ENCODE peak calls at places on chromosome 3, in nine cellular contexts. A is kidney epithelial cell; O is endothelial cell; E is CD8-positive, alpha-beta T cell; G is mesothelial cell of epicardium; N is cardiac fibroblast; V is GM12865; I is colonic mucosa; W is retinal pigment epithelial cell. H is an unnamed sample.

GRCh38 chr3:135229018-135229495 is 434.0 kb downstream of the EPHB1 start:
- DNase-seq in V (no peak), N (no peak), G (no peak), I (no peak), O (no peak), A (no peak), W (peak; percentile 4), E (no peak), H (no peak)

GRCh38 chr3:45635475-45636256 is 41.1 kb downstream of the LIMD1 start:
- DNase-seq in A (peak; percentile 71), I (no peak), O (no peak), V (no peak), W (no peak), N (peak; percentile 93), G (no peak), E (no peak), H (no peak)

GRCh38 chr3:43872301-43872700 is 181.6 kb downstream of the ABHD5 start:
- DNase-seq in V (no peak), A (peak; percentile 74), G (no peak), I (no peak), O (no peak), W (no peak), N (peak; percentile 97), E (no peak), H (no peak)

GRCh38 chr3:149269687-149270086 is 48.1 kb upstream of the CP start:
- DNase-seq in A (no peak), W (no peak), G (no peak), E (no peak), O (no peak), N (no peak), V (no peak), I (no peak), H (no peak)

GRCh38 chr3:4994144-4994730 is 15.0 kb downstream of the BHLHE40 start:
- DNase-seq in N (peak; percentile 88), V (no peak), G (no peak), I (peak; percentile 11), E (no peak), O (no peak), W (no peak), A (no peak), H (no peak)

GRCh38 chr3:144564011-144564410 is 592.4 kb downstream of the DIPK2A start:
- DNase-seq in O (no peak), E (no peak), V (no peak), G (no peak), W (no peak), N (no peak), A (no peak), I (no peak), H (no peak)

GRCh38 chr3:193704431-193704830 is 111.4 kb downstream of the OPA1 start:
- DNase-seq in E (no peak), A (no peak), N (no peak), V (no peak), G (no peak), I (no peak), O (peak; percentile 12), W (no peak), H (no peak)

GRCh38 chr3:56269755-56270154 is 198.5 kb downstream of the ERC2 start:
- DNase-seq in N (peak; percentile 43), O (no peak), W (no peak), E (no peak), I (no peak), A (no peak), G (no peak), V (no peak), H (no peak)

GRCh38 chr3:71423151-71423906 is 160.2 kb downstream of the FOXP1 start:
- DNase-seq in E (no peak), V (no peak), I (peak; percentile 49), N (peak; percentile 43), A (no peak), G (no peak), W (no peak), O (no peak), H (no peak)

GRCh38 chr3:59820352-59820934 is 770.6 kb upstream of the CFAP20DC start:
- DNase-seq in I (no peak), G (no peak), E (no peak), N (peak; percentile 77), A (no peak), O (no peak), W (no peak), V (no peak), H (no peak)

GRCh38 chr3:106566277-106566676 is 697.5 kb upstream of the CBLB start:
- DNase-seq in O (no peak), I (no peak), N (peak; percentile 41), A (no peak), G (no peak), E (no peak), V (peak; percentile 86), W (no peak), H (no peak)

GRCh38 chr3:107619549-107619948 is 96.8 kb downstream of the BBX start:
- DNase-seq in A (no peak), V (no peak), W (no peak), N (no peak), G (no peak), I (no peak), O (no peak), E (no peak), H (no peak)

GRCh38 chr3:67302419-67302979 is 304.4 kb downstream of the KBTBD8 start:
- DNase-seq in A (no peak), V (no peak), G (no peak), N (no peak), E (no peak), W (no peak), O (no peak), I (no peak), H (no peak)

GRCh38 chr3:169058681-169059080 is 604.8 kb downstream of the MECOM start:
- DNase-seq in A (no peak), W (no peak), E (no peak), G (no peak), V (no peak), I (no peak), N (no peak), O (no peak), H (no peak)

GRCh38 chr3:12120374-12121140 is 38.2 kb downstream of the TIMP4 start:
- DNase-seq in V (peak; percentile 6), O (no peak), I (no peak), W (no peak), N (no peak), A (no peak), G (no peak), E (no peak), H (no peak)

GRCh38 chr3:15629860-15630597 is 28.5 kb downstream of the BTD start:
- DNase-seq in E (peak; percentile 66), I (peak; percentile 71), O (peak; percentile 59), W (no peak), N (peak; percentile 94), G (no peak), V (peak; percentile 90), A (peak; percentile 52), H (no peak)

GRCh38 chr3:145015243-145015642 is 1043.6 kb downstream of the DIPK2A start:
- DNase-seq in G (no peak), W (no peak), E (no peak), N (peak; percentile 69), A (no peak), V (no peak), I (no peak), O (no peak), H (no peak)

GRCh38 chr3:89533320-89533719 is 425.9 kb downstream of the EPHA3 start:
- DNase-seq in G (no peak), O (no peak), E (no peak), I (no peak), V (no peak), N (no peak), A (no peak), W (no peak), H (no peak)

GRCh38 chr3:6254490-6254889 is 606.4 kb upstream of the GRM7 start:
- DNase-seq in N (no peak), A (no peak), G (no peak), W (no peak), O (no peak), I (no peak), V (no peak), E (no peak), H (no peak)

GRCh38 chr3:193852901-193853300 is 259.9 kb downstream of the OPA1 start:
- DNase-seq in E (no peak), V (no peak), I (no peak), G (no peak), W (no peak), N (no peak), O (no peak), A (no peak), H (no peak)

GRCh38 chr3:124986153-124987143 is 51.9 kb upstream of the MUC13 start:
- DNase-seq in N (peak; percentile 93), A (peak; percentile 51), E (no peak), I (peak; percentile 70), O (peak; percentile 48), G (no peak), W (no peak), V (no peak), H (no peak)
- TF ChIP-seq CTCF in N (peak; percentile 56), A (peak; percentile 60), E (no peak), I (peak; percentile 58), O (peak; percentile 60), G (no peak), W (peak; percentile 64), V (no peak), H (peak; percentile 58)

GRCh38 chr3:99114565-99115291 is 213.2 kb upstream of the DCBLD2 start:
- DNase-seq in W (no peak), V (peak; percentile 54), I (no peak), A (no peak), G (no peak), N (peak; percentile 87), E (no peak), O (peak; percentile 52), H (no peak)
- TF ChIP-seq CTCF in W (peak; percentile 91), V (peak; percentile 73), I (no peak), A (peak; percentile 44), G (no peak), N (peak; percentile 99), E (no peak), O (no peak), H (peak; percentile 63)

DNA sequence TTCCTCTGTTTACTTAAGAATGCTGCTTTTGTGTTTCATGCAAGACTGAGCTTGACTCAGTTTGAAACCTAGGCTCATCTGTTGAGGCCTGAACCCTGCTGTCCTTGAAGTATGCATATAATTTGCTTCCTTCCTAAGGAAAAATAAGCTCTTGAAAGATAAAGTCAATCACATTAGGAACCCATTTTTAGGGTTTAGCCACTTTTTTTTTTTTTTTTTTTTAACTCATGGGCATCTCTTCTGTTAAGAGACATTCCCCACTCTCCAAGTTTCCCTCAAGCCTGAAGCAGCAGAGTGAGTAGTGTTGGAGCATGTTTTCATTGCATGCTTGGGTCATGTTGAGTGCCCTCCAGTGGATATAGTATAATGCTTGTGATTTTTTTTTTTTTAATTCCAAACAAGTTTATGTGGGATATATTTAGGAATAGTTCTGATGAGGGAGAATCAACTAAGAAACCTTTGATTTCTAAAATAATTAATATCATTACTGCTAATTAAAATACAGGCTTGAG is 3.6 kb downstream of the CTNNB1 start:
- DNase-seq in V (peak; percentile 58), A (no peak), W (peak; percentile 27), I (no peak), N (peak; percentile 70), G (no peak), E (no peak), O (no peak), H (no peak)
- TF ChIP-seq CTCF in V (peak; percentile 12), A (peak; percentile 49), W (peak; percentile 40), I (peak; percentile 19), N (peak; percentile 32), G (no peak), E (no peak), O (no peak), H (peak; percentile 55)

DNA sequence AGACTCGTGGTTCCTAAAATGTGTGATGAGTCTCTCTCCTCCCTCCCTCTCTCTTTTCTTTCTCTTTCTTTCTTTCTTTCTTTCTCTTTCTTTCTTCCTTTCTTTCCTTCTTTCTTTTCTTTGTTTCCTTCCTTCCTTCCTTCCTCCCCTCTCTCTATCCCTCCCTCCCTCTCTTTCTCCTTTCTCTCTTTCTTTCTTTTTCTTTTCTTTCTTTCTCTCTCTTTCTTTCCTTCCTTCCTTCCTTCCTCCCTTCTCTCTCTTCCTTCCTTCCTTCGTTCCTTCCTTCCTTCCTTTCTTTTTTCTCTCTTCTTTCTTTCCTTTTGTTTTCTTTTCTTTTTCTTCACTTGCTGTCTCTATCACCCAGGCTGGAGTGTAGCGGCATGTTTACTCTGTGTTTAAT is 290.8 kb downstream of the NFKBIZ start:
- DNase-seq in A (no peak), V (no peak), G (no peak), N (no peak), E (no peak), O (no peak), W (no peak), I (no peak), H (no peak)
- TF ChIP-seq CTCF in A (no peak), V (no peak), G (no peak), N (no peak), E (no peak), O (no peak), W (no peak), I (no peak), H (no peak)